ENCODE peak calls at places on chromosomes 16 and 17, in six cellular contexts. One of them, this sample, is unnamed.

GRCh38 chr17:1755993-1756306 is 5.9 kb upstream of the SERPINF1 start:
- DNase-seq in dorsolateral prefrontal cortex: no peak
- DNase-seq in astrocyte of the hippocampus: no peak
- DNase-seq in AG04449: no peak
- DNase-seq in NCI-H1436: no peak
- DNase-seq in KG1: no peak
- DNase-seq in this sample: no peak

GRCh38 chr16:58933186-58933585 is 199.1 kb upstream of the GOT2 start:
- DNase-seq in AG04449: no peak
- DNase-seq in KG1: no peak
- DNase-seq in dorsolateral prefrontal cortex: no peak
- DNase-seq in NCI-H1436: no peak
- DNase-seq in astrocyte of the hippocampus: no peak
- DNase-seq in this sample: no peak

GRCh38 chr16:88826070-88826840 is 14.5 kb upstream of the APRT start:
- DNase-seq in NCI-H1436: no peak
- DNase-seq in astrocyte of the hippocampus: no peak
- DNase-seq in KG1: no peak
- DNase-seq in AG04449: no peak
- DNase-seq in dorsolateral prefrontal cortex: no peak
- DNase-seq in this sample: no peak

GRCh38 chr17:76038050-76038449 is 10.9 kb upstream of the EVPL start:
- DNase-seq in KG1: no peak
- DNase-seq in AG04449: no peak
- DNase-seq in dorsolateral prefrontal cortex: no peak
- DNase-seq in NCI-H1436: no peak
- DNase-seq in astrocyte of the hippocampus: no peak
- DNase-seq in this sample: no peak

GRCh38 chr17:38943607-38944006 is 18.2 kb downstream of the LASP1NB start:
- DNase-seq in AG04449: no peak
- DNase-seq in NCI-H1436: no peak
- DNase-seq in KG1: no peak
- DNase-seq in dorsolateral prefrontal cortex: no peak
- DNase-seq in astrocyte of the hippocampus: no peak
- DNase-seq in this sample: no peak

GRCh38 chr17:37698132-37698615 is 46.7 kb downstream of the HNF1B start:
- DNase-seq in AG04449: no peak
- DNase-seq in NCI-H1436: no peak
- DNase-seq in KG1: no peak
- DNase-seq in astrocyte of the hippocampus: peak
- DNase-seq in dorsolateral prefrontal cortex: no peak
- DNase-seq in this sample: no peak

GRCh38 chr17:3723556-3724372 is at the start of gene HASPIN:
- DNase-seq in dorsolateral prefrontal cortex: peak
- DNase-seq in astrocyte of the hippocampus: peak
- DNase-seq in KG1: peak
- DNase-seq in NCI-H1436: peak
- DNase-seq in AG04449: no peak
- DNase-seq in this sample: peak

GRCh38 chr16:67814567-67814966 is 7.9 kb downstream of the TSNAXIP1 start:
- DNase-seq in NCI-H1436: no peak
- DNase-seq in astrocyte of the hippocampus: no peak
- DNase-seq in dorsolateral prefrontal cortex: no peak
- DNase-seq in KG1: no peak
- DNase-seq in AG04449: no peak
- DNase-seq in this sample: no peak

GRCh38 chr17:46727572-46728348 is 90.7 kb downstream of the WNT3 start:
- DNase-seq in astrocyte of the hippocampus: peak
- DNase-seq in dorsolateral prefrontal cortex: no peak
- DNase-seq in KG1: no peak
- DNase-seq in NCI-H1436: no peak
- DNase-seq in AG04449: peak
- DNase-seq in this sample: peak

GRCh38 chr17:41777157-41777578 is 9.3 kb downstream of the JUP start:
- DNase-seq in dorsolateral prefrontal cortex: no peak
- DNase-seq in NCI-H1436: no peak
- DNase-seq in astrocyte of the hippocampus: peak
- DNase-seq in KG1: no peak
- DNase-seq in AG04449: no peak
- DNase-seq in this sample: no peak

This sample was measured in HFF-Myc.